ENCODE peak calls at places on chromosomes 4 and X, in nine cellular contexts. One of them, this sample, is unnamed.
A peak's percentile ranks its signal among the peaks of the same experiment; 100 is the strongest.

GRCh38 chrX:102976793-102977495 is 39.9 kb downstream of the RAB40AL start:
- DNase-seq in suprapubic skin: no peak
- DNase-seq in A549: no peak
- DNase-seq in GM12878: no peak
- DNase-seq in ovary: no peak
- DNase-seq in esophagus muscularis mucosa: no peak
- DNase-seq in sigmoid colon: no peak
- DNase-seq in stomach: no peak
- DNase-seq in HepG2: no peak
- DNase-seq in this sample: no peak

GRCh38 chr4:169335331-169335730 is 64.6 kb upstream of the SH3RF1 start:
- DNase-seq in suprapubic skin: no peak
- DNase-seq in A549: no peak
- DNase-seq in GM12878: no peak
- DNase-seq in ovary: no peak
- DNase-seq in esophagus muscularis mucosa: no peak
- DNase-seq in sigmoid colon: no peak
- DNase-seq in stomach: no peak
- DNase-seq in HepG2: no peak
- DNase-seq in this sample: no peak

GRCh38 chrX:9842541-9842940 is 56.3 kb downstream of the SHROOM2 start:
- DNase-seq in suprapubic skin: no peak
- DNase-seq in A549: no peak
- DNase-seq in GM12878: no peak
- DNase-seq in ovary: no peak
- DNase-seq in esophagus muscularis mucosa: no peak
- DNase-seq in sigmoid colon: no peak
- DNase-seq in stomach: no peak
- DNase-seq in HepG2: no peak
- DNase-seq in this sample: peak; percentile 45

GRCh38 chr4:26020083-26020668 is 106.2 kb downstream of the SMIM20 start:
- DNase-seq in suprapubic skin: no peak
- DNase-seq in A549: no peak
- DNase-seq in GM12878: no peak
- DNase-seq in ovary: no peak
- DNase-seq in esophagus muscularis mucosa: no peak
- DNase-seq in sigmoid colon: no peak
- DNase-seq in stomach: no peak
- DNase-seq in HepG2: no peak
- DNase-seq in this sample: no peak

GRCh38 chrX:9980927-9981326 is 13.8 kb downstream of the CLDN34 start:
- DNase-seq in suprapubic skin: no peak
- DNase-seq in A549: no peak
- DNase-seq in GM12878: no peak
- DNase-seq in ovary: no peak
- DNase-seq in esophagus muscularis mucosa: no peak
- DNase-seq in sigmoid colon: no peak
- DNase-seq in stomach: no peak
- DNase-seq in HepG2: no peak
- DNase-seq in this sample: no peak

GRCh38 chrX:154658187-154658586 is 4.8 kb upstream of the CTAG2 start:
- DNase-seq in suprapubic skin: no peak
- DNase-seq in A549: no peak
- DNase-seq in GM12878: no peak
- DNase-seq in ovary: no peak
- DNase-seq in esophagus muscularis mucosa: no peak
- DNase-seq in sigmoid colon: no peak
- DNase-seq in stomach: no peak
- DNase-seq in HepG2: no peak
- DNase-seq in this sample: no peak

GRCh38 chr4:47334597-47335185 is 128.8 kb downstream of the COMMD8 start:
- DNase-seq in suprapubic skin: no peak
- DNase-seq in A549: no peak
- DNase-seq in GM12878: no peak
- DNase-seq in ovary: no peak
- DNase-seq in esophagus muscularis mucosa: no peak
- DNase-seq in sigmoid colon: no peak
- DNase-seq in stomach: no peak
- DNase-seq in HepG2: no peak
- DNase-seq in this sample: no peak

GRCh38 chr4:158610790-158611189 is 60.9 kb downstream of the C4orf46 start:
- DNase-seq in suprapubic skin: no peak
- DNase-seq in A549: no peak
- DNase-seq in GM12878: no peak
- DNase-seq in ovary: no peak
- DNase-seq in esophagus muscularis mucosa: no peak
- DNase-seq in sigmoid colon: no peak
- DNase-seq in stomach: no peak
- DNase-seq in HepG2: no peak
- DNase-seq in this sample: no peak

GRCh38 chr4:134160211-134160610 is 41.4 kb downstream of the PABPC4L start:
- DNase-seq in suprapubic skin: no peak
- DNase-seq in A549: no peak
- DNase-seq in GM12878: no peak
- DNase-seq in ovary: no peak
- DNase-seq in esophagus muscularis mucosa: no peak
- DNase-seq in sigmoid colon: no peak
- DNase-seq in stomach: no peak
- DNase-seq in HepG2: no peak
- DNase-seq in this sample: no peak

GRCh38 chr4:107740950-107741701 is 21.1 kb upstream of the PAPSS1 start:
- DNase-seq in suprapubic skin: no peak
- DNase-seq in A549: no peak
- DNase-seq in GM12878: no peak
- DNase-seq in ovary: peak; percentile 70
- DNase-seq in esophagus muscularis mucosa: no peak
- DNase-seq in sigmoid colon: peak; percentile 84
- DNase-seq in stomach: no peak
- DNase-seq in HepG2: no peak
- DNase-seq in this sample: peak; percentile 21
- H3K27ac ChIP-seq in suprapubic skin: peak overlapping the region; percentile 64
- H3K27ac ChIP-seq in A549: no peak overlapping the region
- H3K27ac ChIP-seq in GM12878: no peak overlapping the region
- H3K27ac ChIP-seq in ovary: no peak overlapping the region
- H3K27ac ChIP-seq in esophagus muscularis mucosa: peak overlapping the region; percentile 79
- H3K27ac ChIP-seq in sigmoid colon: peak overlapping the region; percentile 75
- H3K27ac ChIP-seq in stomach: peak overlapping the region; percentile 64
- H3K27ac ChIP-seq in HepG2: no peak overlapping the region
- H3K27ac ChIP-seq in this sample: peak overlapping the region; percentile 70

GRCh38 chr4:80486603-80487002 is 151.1 kb downstream of the CFAP299 start:
- DNase-seq in suprapubic skin: no peak
- DNase-seq in A549: no peak
- DNase-seq in GM12878: no peak
- DNase-seq in ovary: no peak
- DNase-seq in esophagus muscularis mucosa: no peak
- DNase-seq in sigmoid colon: no peak
- DNase-seq in stomach: no peak
- DNase-seq in HepG2: no peak
- DNase-seq in this sample: no peak
- TF ChIP-seq EP300 in suprapubic skin: no peak
- TF ChIP-seq EP300 in A549: no peak
- TF ChIP-seq EP300 in GM12878: no peak
- TF ChIP-seq EP300 in ovary: no peak
- TF ChIP-seq EP300 in esophagus muscularis mucosa: no peak
- TF ChIP-seq EP300 in sigmoid colon: no peak
- TF ChIP-seq EP300 in stomach: no peak
- TF ChIP-seq EP300 in HepG2: no peak
- TF ChIP-seq EP300 in this sample: no peak

GRCh38 chr4:40912455-40913055 is 162.8 kb downstream of the NSUN7 start:
- DNase-seq in suprapubic skin: no peak
- DNase-seq in A549: no peak
- DNase-seq in GM12878: no peak
- DNase-seq in ovary: no peak
- DNase-seq in esophagus muscularis mucosa: no peak
- DNase-seq in sigmoid colon: no peak
- DNase-seq in stomach: no peak
- DNase-seq in HepG2: no peak
- DNase-seq in this sample: no peak

GRCh38 chr4:40910706-40911105 is 161.0 kb downstream of the NSUN7 start:
- DNase-seq in suprapubic skin: no peak
- DNase-seq in A549: no peak
- DNase-seq in GM12878: no peak
- DNase-seq in ovary: no peak
- DNase-seq in esophagus muscularis mucosa: no peak
- DNase-seq in sigmoid colon: no peak
- DNase-seq in stomach: no peak
- DNase-seq in HepG2: no peak
- DNase-seq in this sample: no peak

GRCh38 chr4:40909363-40909876 is 159.7 kb downstream of the NSUN7 start:
- DNase-seq in suprapubic skin: no peak
- DNase-seq in A549: no peak
- DNase-seq in GM12878: no peak
- DNase-seq in ovary: no peak
- DNase-seq in esophagus muscularis mucosa: no peak
- DNase-seq in sigmoid colon: peak; percentile 34
- DNase-seq in stomach: no peak
- DNase-seq in HepG2: no peak
- DNase-seq in this sample: no peak

GRCh38 chr4:40908702-40909362 is 159.1 kb downstream of the NSUN7 start:
- DNase-seq in suprapubic skin: no peak
- DNase-seq in A549: peak; percentile 75
- DNase-seq in GM12878: peak; percentile 40
- DNase-seq in ovary: peak; percentile 51
- DNase-seq in esophagus muscularis mucosa: no peak
- DNase-seq in sigmoid colon: peak; percentile 78
- DNase-seq in stomach: peak; percentile 64
- DNase-seq in HepG2: peak; percentile 59
- DNase-seq in this sample: peak; percentile 65

GRCh38 chr4:40908297-40908696 is 158.5 kb downstream of the NSUN7 start:
- DNase-seq in suprapubic skin: no peak
- DNase-seq in A549: no peak
- DNase-seq in GM12878: no peak
- DNase-seq in ovary: no peak
- DNase-seq in esophagus muscularis mucosa: no peak
- DNase-seq in sigmoid colon: peak; percentile 46
- DNase-seq in stomach: no peak
- DNase-seq in HepG2: no peak
- DNase-seq in this sample: peak; percentile 10
- H3K27ac ChIP-seq in suprapubic skin: peak overlapping the region; percentile 90
- H3K27ac ChIP-seq in A549: no peak overlapping the region
- H3K27ac ChIP-seq in GM12878: no peak overlapping the region
- H3K27ac ChIP-seq in ovary: no peak overlapping the region
- H3K27ac ChIP-seq in esophagus muscularis mucosa: peak overlapping the region; percentile 67
- H3K27ac ChIP-seq in sigmoid colon: no peak overlapping the region
- H3K27ac ChIP-seq in stomach: peak overlapping the region; percentile 18
- H3K27ac ChIP-seq in HepG2: no peak overlapping the region
- H3K27ac ChIP-seq in this sample: peak overlapping the region; percentile 34

DNA sequence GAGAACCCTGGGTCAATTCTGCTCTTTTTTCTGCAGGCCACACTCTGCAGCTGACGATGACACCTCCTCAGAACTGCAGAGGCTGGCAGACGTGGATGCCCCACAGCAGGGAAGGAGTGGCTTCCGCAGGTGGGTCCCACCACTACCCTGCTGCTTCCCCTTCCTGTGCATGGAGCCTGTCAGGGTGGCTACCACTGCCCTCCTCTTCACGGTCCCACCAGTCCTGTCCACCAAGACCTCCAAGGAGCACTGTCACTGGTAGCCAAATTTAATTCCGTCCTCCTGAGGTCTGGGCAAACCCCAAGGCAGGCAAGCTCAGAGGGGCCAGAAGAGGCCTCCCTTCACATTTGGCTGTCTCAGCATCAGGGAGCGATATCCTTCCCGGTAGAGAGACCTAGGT is 4.2 kb downstream of the CNGA2 start:
- DNase-seq in suprapubic skin: no peak
- DNase-seq in A549: no peak
- DNase-seq in GM12878: no peak
- DNase-seq in ovary: no peak
- DNase-seq in esophagus muscularis mucosa: no peak
- DNase-seq in sigmoid colon: peak; percentile 44
- DNase-seq in stomach: peak; percentile 17
- DNase-seq in HepG2: no peak
- DNase-seq in this sample: no peak
- TF ChIP-seq EP300 in suprapubic skin: no peak
- TF ChIP-seq EP300 in A549: no peak
- TF ChIP-seq EP300 in GM12878: no peak
- TF ChIP-seq EP300 in ovary: no peak
- TF ChIP-seq EP300 in esophagus muscularis mucosa: no peak
- TF ChIP-seq EP300 in sigmoid colon: no peak
- TF ChIP-seq EP300 in stomach: no peak
- TF ChIP-seq EP300 in HepG2: no peak
- TF ChIP-seq EP300 in this sample: no peak

GRCh38 chrX:46628406-46629371 is 55.1 kb downstream of the CHST7 start:
- DNase-seq in suprapubic skin: peak; percentile 82
- DNase-seq in A549: no peak
- DNase-seq in GM12878: peak; percentile 91
- DNase-seq in ovary: peak; percentile 45
- DNase-seq in esophagus muscularis mucosa: no peak
- DNase-seq in sigmoid colon: peak; percentile 91
- DNase-seq in stomach: no peak
- DNase-seq in HepG2: no peak
- DNase-seq in this sample: peak; percentile 16
- H3K27ac ChIP-seq in suprapubic skin: peak overlapping the region; percentile 68
- H3K27ac ChIP-seq in A549: no peak overlapping the region
- H3K27ac ChIP-seq in GM12878: peak overlapping the region; percentile 85
- H3K27ac ChIP-seq in ovary: peak overlapping the region; percentile 50
- H3K27ac ChIP-seq in esophagus muscularis mucosa: peak overlapping the region; percentile 46
- H3K27ac ChIP-seq in sigmoid colon: peak overlapping the region; percentile 2
- H3K27ac ChIP-seq in stomach: peak overlapping the region; percentile 58
- H3K27ac ChIP-seq in HepG2: no peak overlapping the region
- H3K27ac ChIP-seq in this sample: peak overlapping the region; percentile 42

GRCh38 chr4:11106190-11106589 is 322.5 kb downstream of the HS3ST1 start:
- DNase-seq in suprapubic skin: no peak
- DNase-seq in A549: no peak
- DNase-seq in GM12878: no peak
- DNase-seq in ovary: no peak
- DNase-seq in esophagus muscularis mucosa: no peak
- DNase-seq in sigmoid colon: no peak
- DNase-seq in stomach: no peak
- DNase-seq in HepG2: no peak
- DNase-seq in this sample: no peak
- TF ChIP-seq EP300 in suprapubic skin: no peak
- TF ChIP-seq EP300 in A549: no peak
- TF ChIP-seq EP300 in GM12878: no peak
- TF ChIP-seq EP300 in ovary: no peak
- TF ChIP-seq EP300 in esophagus muscularis mucosa: no peak
- TF ChIP-seq EP300 in sigmoid colon: no peak
- TF ChIP-seq EP300 in stomach: no peak
- TF ChIP-seq EP300 in HepG2: no peak
- TF ChIP-seq EP300 in this sample: no peak

This sample was measured in transverse colon.